ENCODE peak calls at places on chromosomes 13 and 19, in five cellular contexts. One of them, this sample, is unnamed.
A peak's percentile ranks its signal among the peaks of the same experiment; 100 is the strongest.

GRCh38 chr19:5789886-5790572 is 934 bp downstream of the DUS3L start:
- DNase-seq in K562: no peak
- DNase-seq in HepG2: no peak
- DNase-seq in GM12878: no peak
- DNase-seq in A549: no peak
- DNase-seq in this sample: no peak

GRCh38 chr13:111395511-111396393 is 75.3 kb downstream of the TEX29 start:
- DNase-seq in A549: no peak
- DNase-seq in GM12878: no peak
- DNase-seq in HepG2: no peak
- DNase-seq in K562: no peak
- DNase-seq in this sample: no peak

GRCh38 chr13:113098163-113098732 is 7.3 kb upstream of the F7 start:
- DNase-seq in HepG2: no peak
- DNase-seq in K562: no peak
- DNase-seq in A549: no peak
- DNase-seq in GM12878: no peak
- DNase-seq in this sample: no peak

GRCh38 chr13:110419391-110419791 is 112.3 kb downstream of the COL4A2 start:
- DNase-seq in K562: no peak
- DNase-seq in HepG2: peak; percentile 14
- DNase-seq in GM12878: no peak
- DNase-seq in A549: peak; percentile 50
- DNase-seq in this sample: no peak

GRCh38 chr13:76976488-76976887 is 15.4 kb upstream of the CLN5 start:
- DNase-seq in GM12878: no peak
- DNase-seq in A549: no peak
- DNase-seq in HepG2: no peak
- DNase-seq in K562: no peak
- DNase-seq in this sample: no peak

GRCh38 chr19:16807416-16808274 is 21.6 kb upstream of the SIN3B start:
- DNase-seq in HepG2: no peak
- DNase-seq in GM12878: no peak
- DNase-seq in K562: no peak
- DNase-seq in A549: no peak
- DNase-seq in this sample: no peak

GRCh38 chr13:66111628-66112027 is 1118.5 kb downstream of the PCDH9 start:
- DNase-seq in HepG2: no peak
- DNase-seq in GM12878: no peak
- DNase-seq in A549: no peak
- DNase-seq in K562: no peak
- DNase-seq in this sample: peak; percentile 20

GRCh38 chr13:30679483-30680330 is 55.6 kb upstream of the ALOX5AP start:
- DNase-seq in A549: peak; percentile 40
- DNase-seq in K562: no peak
- DNase-seq in GM12878: no peak
- DNase-seq in HepG2: peak; percentile 20
- DNase-seq in this sample: peak; percentile 67

GRCh38 chr13:102597029-102598015 is 536 bp downstream of the TPP2 start:
- DNase-seq in HepG2: no peak
- DNase-seq in GM12878: no peak
- DNase-seq in A549: peak; percentile 1
- DNase-seq in K562: peak; percentile 18
- DNase-seq in this sample: peak; percentile 31

GRCh38 chr13:21053231-21053630 is 8.2 kb downstream of the LATS2 start:
- DNase-seq in K562: no peak
- DNase-seq in GM12878: no peak
- DNase-seq in A549: no peak
- DNase-seq in HepG2: no peak
- DNase-seq in this sample: no peak

GRCh38 chr19:54141356-54141755 is 3.8 kb downstream of the CNOT3 start:
- DNase-seq in K562: no peak
- DNase-seq in GM12878: no peak
- DNase-seq in A549: no peak
- DNase-seq in HepG2: no peak
- DNase-seq in this sample: no peak

GRCh38 chr13:34762312-34762711 is 179.8 kb upstream of the NBEA start:
- DNase-seq in A549: peak; percentile 2
- DNase-seq in HepG2: no peak
- DNase-seq in GM12878: no peak
- DNase-seq in K562: no peak
- DNase-seq in this sample: no peak

GRCh38 chr19:15288146-15288963 is 44.0 kb downstream of the BRD4 start:
- DNase-seq in K562: no peak
- DNase-seq in GM12878: no peak
- DNase-seq in A549: no peak
- DNase-seq in HepG2: no peak
- DNase-seq in this sample: no peak

GRCh38 chr19:5893296-5893903 is 10.2 kb downstream of the NDUFA11 start:
- DNase-seq in HepG2: no peak
- DNase-seq in K562: no peak
- DNase-seq in GM12878: no peak
- DNase-seq in A549: no peak
- DNase-seq in this sample: no peak

GRCh38 chr19:55212447-55212846 is 3.1 kb upstream of the PTPRH start:
- DNase-seq in GM12878: peak; percentile 13
- DNase-seq in A549: peak; percentile 81
- DNase-seq in K562: peak; percentile 65
- DNase-seq in HepG2: peak; percentile 64
- DNase-seq in this sample: peak; percentile 44

GRCh38 chr19:15759962-15760565 is 22.3 kb downstream of the OR10H3 start:
- DNase-seq in A549: peak; percentile 18
- DNase-seq in K562: peak; percentile 32
- DNase-seq in HepG2: peak; percentile 34
- DNase-seq in GM12878: no peak
- DNase-seq in this sample: no peak

GRCh38 chr13:29411493-29411892 is 184.0 kb downstream of the SLC7A1 start:
- DNase-seq in A549: no peak
- DNase-seq in HepG2: no peak
- DNase-seq in K562: no peak
- DNase-seq in GM12878: no peak
- DNase-seq in this sample: no peak
- TF ChIP-seq JUNB in A549: no peak
- TF ChIP-seq JUNB in HepG2: no peak
- TF ChIP-seq JUNB in K562: no peak
- TF ChIP-seq JUNB in GM12878: no peak
- TF ChIP-seq JUNB in this sample: no peak

GRCh38 chr19:10113592-10113963 is 2.1 kb downstream of the P2RY11 start:
- DNase-seq in HepG2: no peak
- DNase-seq in GM12878: no peak
- DNase-seq in K562: no peak
- DNase-seq in A549: no peak
- DNase-seq in this sample: peak; percentile 62

GRCh38 chr19:10112037-10112751 is 701 bp downstream of the P2RY11 start:
- DNase-seq in HepG2: no peak
- DNase-seq in GM12878: no peak
- DNase-seq in K562: no peak
- DNase-seq in A549: peak; percentile 50
- DNase-seq in this sample: no peak

GRCh38 chr19:10111405-10111811 is at the start of gene P2RY11:
- DNase-seq in HepG2: no peak
- DNase-seq in K562: no peak
- DNase-seq in GM12878: peak; percentile 75
- DNase-seq in A549: no peak
- DNase-seq in this sample: no peak

GRCh38 chr19:10113964-10114650 is 2.6 kb downstream of the P2RY11 start:
- DNase-seq in HepG2: no peak
- DNase-seq in A549: no peak
- DNase-seq in GM12878: no peak
- DNase-seq in K562: peak; percentile 18
- DNase-seq in this sample: peak; percentile 46

GRCh38 chr19:10112895-10113591 is 1.6 kb downstream of the P2RY11 start:
- DNase-seq in HepG2: peak; percentile 47
- DNase-seq in GM12878: no peak
- DNase-seq in A549: peak; percentile 64
- DNase-seq in K562: peak; percentile 60
- DNase-seq in this sample: peak; percentile 89
- TF ChIP-seq REST in HepG2: no peak
- TF ChIP-seq REST in GM12878: no peak
- TF ChIP-seq REST in A549: no peak
- TF ChIP-seq REST in K562: peak; percentile 57
- TF ChIP-seq REST in this sample: no peak

DNA sequence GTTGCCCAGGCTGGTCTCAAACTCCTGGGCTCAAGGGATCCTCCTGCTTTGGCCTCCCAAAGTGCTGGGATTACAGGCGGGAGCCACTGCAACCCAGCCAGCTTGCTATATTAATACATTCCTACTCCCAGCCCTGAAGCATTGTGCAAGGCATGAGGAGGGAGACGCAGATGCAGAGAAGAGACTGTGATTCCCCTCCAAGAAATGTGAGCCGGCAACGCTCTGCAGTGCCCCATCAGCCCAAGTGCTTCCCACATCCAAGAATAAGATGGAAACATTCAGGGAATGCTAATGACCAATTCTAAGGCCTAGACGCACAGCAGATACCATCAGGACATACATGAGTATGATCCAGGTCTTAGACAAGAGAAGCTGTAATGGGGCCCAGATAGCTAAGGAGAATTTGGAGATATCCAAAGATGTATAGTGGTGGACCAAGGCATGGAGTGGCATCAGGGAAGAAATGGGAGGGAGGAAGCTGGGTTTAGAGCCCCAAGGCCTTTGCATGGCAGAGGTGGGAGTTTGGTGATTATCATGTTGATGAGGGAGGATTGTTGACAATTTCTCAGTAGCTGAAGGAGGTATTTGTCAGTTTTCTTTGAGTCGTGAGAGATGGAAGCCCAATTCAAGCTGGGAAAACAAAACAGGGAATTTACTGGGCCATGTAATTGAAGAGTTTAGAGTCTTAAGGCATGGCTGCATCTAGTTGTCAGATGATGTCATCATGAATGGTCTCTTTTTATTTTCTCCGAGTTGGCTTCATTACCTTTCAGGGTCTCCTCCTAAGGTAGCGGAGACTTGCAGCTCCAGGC is 2.9 kb downstream of the PPM1N start:
- DNase-seq in GM12878: no peak
- DNase-seq in HepG2: no peak
- DNase-seq in K562: no peak
- DNase-seq in A549: no peak
- DNase-seq in this sample: peak; percentile 75
- TF ChIP-seq JUNB in GM12878: no peak
- TF ChIP-seq JUNB in HepG2: no peak
- TF ChIP-seq JUNB in K562: no peak
- TF ChIP-seq JUNB in A549: no peak
- TF ChIP-seq JUNB in this sample: no peak

GRCh38 chr19:13938361-13939027 is at the start of gene PODNL1:
- DNase-seq in A549: no peak
- DNase-seq in K562: no peak
- DNase-seq in HepG2: no peak
- DNase-seq in GM12878: no peak
- DNase-seq in this sample: peak; percentile 52
- TF ChIP-seq REST in A549: no peak
- TF ChIP-seq REST in K562: no peak
- TF ChIP-seq REST in HepG2: no peak
- TF ChIP-seq REST in GM12878: no peak
- TF ChIP-seq REST in this sample: no peak

DNA sequence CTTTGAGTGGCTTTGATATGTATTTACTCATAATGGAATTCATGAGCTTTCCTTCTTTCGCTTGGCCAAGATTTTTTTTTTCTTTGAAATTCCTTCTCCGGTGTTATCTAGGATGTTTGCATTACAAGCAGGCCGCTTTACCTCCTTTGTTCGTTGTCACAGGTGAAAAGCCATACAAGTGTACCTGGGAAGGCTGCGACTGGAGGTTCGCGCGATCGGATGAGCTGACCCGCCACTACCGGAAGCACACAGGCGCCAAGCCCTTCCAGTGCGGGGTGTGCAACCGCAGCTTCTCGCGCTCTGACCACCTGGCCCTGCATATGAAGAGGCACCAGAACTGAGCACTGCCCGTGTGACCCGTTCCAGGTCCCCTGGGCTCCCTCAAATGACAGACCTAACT is 16.7 kb downstream of the KLF5 start:
- DNase-seq in K562: no peak
- DNase-seq in GM12878: no peak
- DNase-seq in A549: no peak
- DNase-seq in HepG2: no peak
- DNase-seq in this sample: peak; percentile 91
- TF ChIP-seq JUNB in K562: no peak
- TF ChIP-seq JUNB in GM12878: no peak
- TF ChIP-seq JUNB in A549: no peak
- TF ChIP-seq JUNB in HepG2: no peak
- TF ChIP-seq JUNB in this sample: no peak

GRCh38 chr19:51926784-51927741 is at the start of gene ZNF613:
- DNase-seq in A549: peak; percentile 95
- DNase-seq in K562: peak; percentile 91
- DNase-seq in GM12878: peak; percentile 89
- DNase-seq in HepG2: peak; percentile 89
- DNase-seq in this sample: peak; percentile 99
- TF ChIP-seq REST in A549: no peak
- TF ChIP-seq REST in K562: peak; percentile 26
- TF ChIP-seq REST in GM12878: no peak
- TF ChIP-seq REST in HepG2: no peak
- TF ChIP-seq REST in this sample: no peak

GRCh38 chr13:98707309-98707999 is 45.0 kb downstream of the SLC15A1 start:
- DNase-seq in A549: no peak
- DNase-seq in GM12878: peak; percentile 51
- DNase-seq in K562: no peak
- DNase-seq in HepG2: no peak
- DNase-seq in this sample: no peak

GRCh38 chr13:98710521-98710920 is 42.0 kb downstream of the SLC15A1 start:
- DNase-seq in GM12878: no peak
- DNase-seq in A549: no peak
- DNase-seq in HepG2: no peak
- DNase-seq in K562: no peak
- DNase-seq in this sample: no peak

DNA sequence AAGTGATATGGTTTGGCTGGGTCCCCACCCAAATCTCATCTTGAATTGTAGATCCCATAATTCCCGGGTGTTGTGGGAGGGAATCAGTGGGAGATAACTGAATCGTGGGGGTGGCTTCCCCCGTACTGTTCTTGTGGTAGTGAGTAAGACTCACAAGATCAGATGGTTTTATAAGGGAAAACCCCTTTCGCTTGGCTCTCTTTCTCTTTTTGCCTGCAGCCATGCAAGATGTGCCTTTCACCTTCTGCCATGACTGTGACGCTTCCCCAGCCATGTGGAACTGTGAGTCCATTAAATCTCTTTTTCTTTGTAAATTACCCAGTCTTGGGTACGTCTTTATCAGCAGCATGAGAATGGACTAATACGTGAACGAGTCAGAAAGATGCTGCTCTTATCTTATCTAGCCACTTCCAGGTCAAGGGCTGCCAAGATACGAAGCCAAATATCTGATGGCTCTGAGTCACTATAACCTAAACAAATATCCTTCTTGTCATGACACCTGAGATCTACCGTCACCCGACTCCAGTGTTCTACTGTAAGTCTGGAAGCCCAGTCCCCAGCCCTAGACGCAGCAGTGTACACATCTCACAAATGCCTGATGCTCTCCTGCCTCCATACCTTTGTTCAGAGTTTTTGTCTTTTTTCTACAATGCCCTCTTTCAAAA is 45.9 kb downstream of the SLC15A1 start:
- DNase-seq in HepG2: peak; percentile 7
- DNase-seq in GM12878: peak; percentile 9
- DNase-seq in K562: no peak
- DNase-seq in A549: peak; percentile 40
- DNase-seq in this sample: no peak
- TF ChIP-seq JUNB in HepG2: no peak
- TF ChIP-seq JUNB in GM12878: no peak
- TF ChIP-seq JUNB in K562: no peak
- TF ChIP-seq JUNB in A549: no peak
- TF ChIP-seq JUNB in this sample: no peak

GRCh38 chr19:38009650-38010229 is 102.7 kb downstream of the SIPA1L3 start:
- DNase-seq in HepG2: no peak
- DNase-seq in A549: no peak
- DNase-seq in K562: no peak
- DNase-seq in GM12878: peak; percentile 51
- DNase-seq in this sample: no peak
- TF ChIP-seq REST in HepG2: no peak
- TF ChIP-seq REST in A549: no peak
- TF ChIP-seq REST in K562: no peak
- TF ChIP-seq REST in GM12878: no peak
- TF ChIP-seq REST in this sample: no peak